ENCODE peak calls at places on chromosome 1, in eight cellular contexts. E is NCI-H1092; W is breast epithelium; L is upper lobe of right lung; M is substantia nigra; Y is activated T-cell treated with anti-CD3 and anti-CD28 coated beads, Interleukin-2, amount 50 U/mL, for 4 hours; O is myocyte; T is left ventricle myocardium inferior. S is an unnamed sample.

GRCh38 chr1:53460666-53461328 is 1.6 kb downstream of the DMRTB1 start:
- DNase-seq in E (no peak), W (no peak), L (no peak), M (no peak), Y (no peak), O (no peak), T (no peak), S (no peak)

GRCh38 chr1:109277434-109278204 is 5.3 kb downstream of the PSRC1 start:
- DNase-seq in E (peak; percentile 12), W (peak; percentile 83), L (peak; percentile 93), M (peak; percentile 70), Y (peak; percentile 61), O (peak; percentile 76), T (peak; percentile 78), S (peak; percentile 88)

GRCh38 chr1:170768929-170769328 is 105.0 kb downstream of the PRRX1 start:
- DNase-seq in E (no peak), W (no peak), L (no peak), M (no peak), Y (no peak), O (peak; percentile 37), T (no peak), S (no peak)

GRCh38 chr1:184959626-184960025 is 14.7 kb downstream of the NIBAN1 start:
- DNase-seq in E (no peak), W (no peak), L (no peak), M (no peak), Y (no peak), O (no peak), T (no peak), S (no peak)

GRCh38 chr1:15803380-15803779 is 4.1 kb downstream of the UQCRHL start:
- DNase-seq in E (peak; percentile 32), W (no peak), L (no peak), M (no peak), Y (peak; percentile 11), O (peak; percentile 38), T (no peak), S (no peak)

GRCh38 chr1:11646317-11646716 is 7.9 kb downstream of the FBXO2 start:
- DNase-seq in E (no peak), W (no peak), L (no peak), M (no peak), Y (no peak), O (no peak), T (no peak), S (no peak)

GRCh38 chr1:242554577-242554976 is 30.1 kb upstream of the PLD5 start:
- DNase-seq in E (no peak), W (no peak), L (no peak), M (no peak), Y (no peak), O (no peak), T (no peak), S (no peak)

GRCh38 chr1:35287807-35288640 is 19.5 kb downstream of the ZMYM4 start:
- DNase-seq in E (no peak), W (no peak), L (no peak), M (no peak), Y (no peak), O (peak; percentile 56), T (no peak), S (no peak)

GRCh38 chr1:97013904-97014303 is 292.3 kb downstream of the PTBP2 start:
- DNase-seq in E (no peak), W (no peak), L (no peak), M (no peak), Y (no peak), O (no peak), T (no peak), S (no peak)

GRCh38 chr1:228282329-228283042 is 74.6 kb downstream of the OBSCN start:
- DNase-seq in E (no peak), W (peak; percentile 35), L (peak; percentile 59), M (no peak), Y (no peak), O (peak; percentile 93), T (no peak), S (peak; percentile 55)

GRCh38 chr1:232705815-232706575 is 76.1 kb upstream of the SIPA1L2 start:
- DNase-seq in E (no peak), W (no peak), L (no peak), M (no peak), Y (no peak), O (no peak), T (no peak), S (no peak)

GRCh38 chr1:159089184-159089791 is 12.7 kb upstream of the AIM2 start:
- DNase-seq in E (no peak), W (no peak), L (no peak), M (no peak), Y (no peak), O (no peak), T (no peak), S (no peak)

GRCh38 chr1:145962157-145963102 is 1.9 kb downstream of the ANKRD34A start:
- DNase-seq in E (no peak), W (no peak), L (peak; percentile 77), M (peak; percentile 50), Y (peak; percentile 20), O (peak; percentile 56), T (peak; percentile 46), S (peak; percentile 73)

GRCh38 chr1:48627467-48627866 is 149.2 kb downstream of the BEND5 start:
- DNase-seq in E (peak; percentile 51), W (no peak), L (no peak), M (no peak), Y (no peak), O (peak; percentile 2), T (no peak), S (no peak)

GRCh38 chr1:36175137-36176095 is 19.5 kb downstream of the MAP7D1 start:
- DNase-seq in E (no peak), W (no peak), L (no peak), M (no peak), Y (no peak), O (peak; percentile 97), T (peak; percentile 61), S (no peak)

S was measured in sciatic nerve.